ENCODE peak calls at places on chromosomes 16 and 17, in four cellular contexts. J is GM23248, K is heart right ventricle, O is neural progenitor cell. C is an unnamed sample. For H3K9me3, the result is how much of the 10 kb centered on the place peaks cover.

GRCh38 chr16:12798846-12799245 is 4.8 kb downstream of the CPPED1 start:
- DNase-seq in O (no peak), J (no peak), K (no peak), C (no peak)

GRCh38 chr16:27762441-27762840 is 212.5 kb downstream of the KATNIP start:
- DNase-seq in K (no peak), J (peak), O (no peak), C (no peak)

GRCh38 chr17:352421-353212 is at the start of gene RPH3AL:
- DNase-seq in O (peak), J (peak), K (peak), C (no peak)

GRCh38 chr16:1990336-1991134 is 765 bp downstream of the SYNGR3 start:
- DNase-seq in K (peak), J (no peak), O (peak), C (no peak)

GRCh38 chr17:66485272-66485947 is 183.0 kb downstream of the PRKCA start:
- DNase-seq in K (no peak), J (no peak), O (no peak), C (no peak)

GRCh38 chr16:8044796-8045195 is 545.5 kb downstream of the TMEM114 start:
- DNase-seq in J (no peak), K (no peak), O (no peak), C (no peak)

GRCh38 chr17:57868007-57868774 is 18.3 kb upstream of the MRPS23 start:
- DNase-seq in K (peak), O (peak), J (peak), C (peak)

GRCh38 chr16:16021988-16022682 is 72.7 kb downstream of the ABCC1 start:
- DNase-seq in J (peak), O (peak), K (peak), C (no peak)

GRCh38 chr17:81445642-81446500 is 50.6 kb downstream of the BAHCC1 start:
- DNase-seq in O (no peak), K (no peak), J (no peak), C (no peak)

GRCh38 chr17:17714261-17714866 is 33.1 kb downstream of the RAI1 start:
- DNase-seq in O (no peak), J (no peak), K (no peak), C (no peak)

GRCh38 chr16:85445779-85446222 is 167.3 kb upstream of the GSE1 start:
- DNase-seq in J (no peak), K (no peak), O (no peak), C (no peak)

GRCh38 chr16:50509521-50510341 is 38.5 kb upstream of the NKD1 start:
- DNase-seq in O (peak), K (no peak), J (peak), C (no peak)

GRCh38 chr17:21542991-21543390 is 149.3 kb upstream of the KCNJ18 start:
- DNase-seq in O (no peak), K (no peak), J (no peak), C (no peak)

GRCh38 chr16:48574148-48574547 is 35.8 kb downstream of the N4BP1 start:
- DNase-seq in J (no peak), O (no peak), K (no peak), C (no peak)

GRCh38 chr16:424033-424622 is 1.3 kb upstream of the RAB11FIP3 start:
- DNase-seq in O (peak), K (no peak), J (peak), C (no peak)
- H3K4me3 ChIP-seq in O (peak), K (peak), J (peak), C (peak)

GRCh38 chr16:71225145-71225544 is 5.4 kb downstream of the HYDIN start:
- DNase-seq in K (no peak), J (no peak), O (no peak), C (no peak)

GRCh38 chr16:71226229-71227141 is 4.0 kb downstream of the HYDIN start:
- DNase-seq in O (no peak), J (no peak), K (no peak), C (no peak)

GRCh38 chr16:71230122-71230845 is at the start of gene HYDIN:
- DNase-seq in J (peak), K (peak), O (peak), C (no peak)

GRCh38 chr16:71229344-71229743 is 1.2 kb downstream of the HYDIN start:
- DNase-seq in O (no peak), K (no peak), J (no peak), C (no peak)
- H3K9me3 ChIP-seq in O (under half), K (under half), J (under half), C (under half)

DNA sequence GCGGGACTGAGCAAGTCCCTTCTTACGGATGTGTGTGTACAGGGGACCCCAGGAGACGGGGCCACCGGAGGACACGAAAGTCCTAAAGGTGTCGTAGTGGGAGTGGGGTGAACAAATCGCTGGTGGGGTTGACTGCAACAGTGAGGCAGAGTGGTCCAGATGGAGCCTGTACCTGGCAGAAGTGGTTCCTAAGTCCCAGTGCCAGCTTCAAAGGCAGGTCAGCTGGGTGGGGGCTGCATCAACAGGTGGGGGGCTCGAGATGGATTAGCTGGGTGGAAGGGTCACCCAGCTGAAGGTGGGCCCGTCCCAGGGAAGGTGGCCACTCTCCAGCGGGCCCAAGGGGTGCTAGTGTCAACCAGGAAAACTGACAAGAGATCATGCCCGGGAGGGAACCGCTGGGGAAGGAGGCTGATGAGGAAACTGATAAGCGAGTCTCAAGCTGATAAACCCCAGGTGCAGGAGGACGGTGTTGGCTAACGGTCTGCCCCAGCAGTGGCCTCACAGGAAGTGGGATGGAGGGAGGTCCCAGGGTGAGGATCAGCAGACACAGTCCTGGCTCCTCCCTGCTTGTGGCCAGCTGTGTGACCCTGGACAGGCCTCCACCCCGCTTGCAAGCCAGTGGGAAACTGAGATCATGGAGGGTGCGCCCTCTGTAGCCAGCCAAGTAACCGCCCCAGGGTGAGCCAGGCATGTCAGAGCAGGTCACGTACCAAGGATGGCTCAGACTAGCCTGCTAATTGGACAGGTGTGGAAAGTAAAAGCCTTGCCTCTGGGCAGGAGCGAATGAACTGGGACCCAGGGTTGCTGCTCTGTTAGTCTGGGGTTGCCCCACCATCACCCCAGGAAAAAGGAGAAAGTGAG is 1.0 kb downstream of the ORAI3 start:
- DNase-seq in O (peak), J (peak), K (peak), C (no peak)
- H3K27ac ChIP-seq in O (no peak), J (peak), K (peak), C (peak)

DNA sequence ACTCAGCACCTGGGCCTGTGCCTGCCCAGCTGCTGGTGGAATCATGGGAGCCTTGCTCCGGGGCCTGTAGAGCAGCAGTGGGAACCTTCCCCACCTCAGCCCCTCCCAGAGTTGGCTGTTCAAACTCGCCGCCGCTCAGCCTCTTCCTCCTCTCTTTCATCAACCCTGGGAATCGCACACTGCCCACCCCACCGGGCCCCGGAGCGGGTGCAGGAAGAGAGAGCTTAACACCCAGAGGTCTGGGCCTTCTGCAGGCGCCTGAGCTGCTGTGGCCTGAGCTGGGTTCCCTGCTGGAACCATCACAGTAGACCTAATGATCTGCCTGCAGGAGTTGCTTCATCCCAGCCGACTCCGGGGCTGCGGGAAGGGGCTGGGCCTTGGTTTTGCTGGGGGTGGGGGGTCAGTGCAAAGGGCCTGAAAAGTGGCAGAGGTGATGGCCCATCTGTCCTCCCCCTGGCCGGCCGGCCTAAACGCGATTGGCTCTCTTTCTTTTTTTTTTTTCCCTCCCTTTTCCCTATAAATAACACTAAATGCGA is 313.9 kb downstream of the SEC14L1 start:
- DNase-seq in K (peak), J (no peak), O (no peak), C (no peak)
- H3K4me3 ChIP-seq in K (peak), J (no peak), O (no peak), C (peak)

GRCh38 chr16:3465911-3466584 is 22.6 kb downstream of the NAA60 start:
- DNase-seq in O (no peak), K (no peak), J (no peak), C (no peak)

GRCh38 chr16:3468501-3468900 is 25.0 kb downstream of the NAA60 start:
- DNase-seq in J (no peak), O (no peak), K (no peak), C (no peak)

GRCh38 chr16:3469736-3470135 is 25.6 kb downstream of the C16orf90 start:
- DNase-seq in K (no peak), J (no peak), O (no peak), C (no peak)

GRCh38 chr16:3467182-3467581 is 23.7 kb downstream of the NAA60 start:
- DNase-seq in O (no peak), J (no peak), K (no peak), C (no peak)

GRCh38 chr16:3467920-3468319 is 24.4 kb downstream of the NAA60 start:
- DNase-seq in O (no peak), K (no peak), J (peak), C (no peak)
- H3K9me3 ChIP-seq in O (under half), K (under half), J (under half), C (under half)

GRCh38 chr17:74231846-74232713 is 18.7 kb downstream of the TTYH2 start:
- DNase-seq in O (peak), K (no peak), J (no peak), C (no peak)
- H3K27ac ChIP-seq in O (no peak), K (no peak), J (no peak), C (no peak)

DNA sequence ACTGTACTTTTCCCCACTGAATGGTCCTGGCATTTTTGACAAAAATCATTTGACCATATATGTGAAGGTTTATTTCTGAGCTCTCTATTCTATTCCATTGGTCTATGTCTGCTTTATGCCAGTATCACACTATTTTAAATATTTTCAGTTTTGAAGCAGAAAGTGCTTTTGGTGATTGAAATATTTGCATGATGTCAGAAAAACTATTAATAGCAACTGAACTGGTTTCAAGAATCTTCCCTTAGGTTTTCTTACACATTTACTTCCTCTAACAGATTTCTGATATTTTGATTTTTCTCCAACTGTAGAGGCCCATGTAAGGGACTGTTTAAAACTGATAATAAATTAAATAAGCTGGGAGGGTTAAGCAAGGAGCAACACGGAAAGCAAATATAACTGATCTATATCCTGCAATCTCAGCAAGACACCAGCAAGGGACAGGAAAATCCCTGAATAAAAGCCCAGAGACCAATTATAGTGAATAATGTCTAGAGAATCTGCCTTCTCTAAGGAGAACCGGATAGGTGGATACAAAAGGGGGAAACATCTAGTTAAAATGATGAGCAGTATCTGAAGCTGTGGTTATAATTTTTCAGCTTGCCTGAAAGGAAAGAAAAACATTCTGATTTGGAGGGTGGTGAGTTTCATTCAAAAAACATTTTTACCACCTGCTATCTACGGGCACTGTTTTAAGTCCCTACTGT is 80.9 kb upstream of the STAC2 start:
- DNase-seq in K (no peak), O (no peak), J (peak), C (no peak)
- H3K4me3 ChIP-seq in K (no peak), O (no peak), J (peak), C (no peak)

GRCh38 chr16:13999895-14000425 is 71.2 kb upstream of the MRTFB start:
- DNase-seq in O (no peak), J (no peak), K (peak), C (no peak)
- H3K9me3 ChIP-seq in O (under half), J (under half), K (under half), C (under half)

DNA sequence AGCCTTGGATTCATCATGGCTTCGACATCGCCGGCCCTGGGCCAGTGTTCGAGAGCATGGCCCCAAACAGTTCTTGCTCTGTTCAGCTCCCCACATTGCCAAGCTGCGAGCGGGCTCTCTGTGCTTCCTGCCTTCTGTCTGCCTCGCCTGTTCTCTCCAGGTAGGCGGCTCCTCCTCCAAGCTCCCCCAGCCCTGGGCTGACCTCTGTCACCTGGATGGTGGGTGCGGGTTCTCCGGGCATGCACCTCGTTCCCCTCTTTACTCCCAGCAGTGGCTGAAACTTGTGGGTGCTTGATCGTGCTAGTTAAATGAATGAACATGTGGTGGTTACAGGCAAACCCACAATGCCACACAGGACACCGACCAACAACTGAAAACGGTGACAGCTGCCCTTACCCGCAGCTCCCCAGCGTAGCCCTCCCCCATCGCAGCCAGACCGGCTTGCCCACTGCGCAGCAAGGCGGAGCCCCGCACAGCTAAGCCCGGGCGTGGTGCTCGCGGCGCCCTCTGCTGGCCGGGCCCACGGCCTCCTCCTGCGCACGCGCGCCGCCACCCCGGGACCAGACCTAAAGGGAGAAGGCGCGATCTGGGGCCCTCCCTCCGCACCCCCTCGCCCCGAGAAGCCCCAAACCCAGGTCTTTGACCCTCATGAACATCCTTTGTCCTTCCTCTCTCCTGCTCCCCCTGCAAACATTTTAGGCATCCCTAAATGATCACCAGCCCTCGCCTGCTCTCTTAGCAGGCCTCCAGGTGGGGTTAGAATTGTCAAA is 22.9 kb upstream of the EIF1 start:
- DNase-seq in J (peak), K (peak), O (peak), C (peak)
- H3K27ac ChIP-seq in J (peak), K (peak), O (no peak), C (peak)

GRCh38 chr17:3704931-3705717 is 9.2 kb upstream of the P2RX5 start:
- DNase-seq in O (no peak), K (no peak), J (no peak), C (no peak)

GRCh38 chr17:3715296-3715695 is 8.4 kb upstream of the HASPIN start:
- DNase-seq in K (no peak), J (no peak), O (no peak), C (no peak)

GRCh38 chr17:3712811-3713463 is 10.8 kb upstream of the HASPIN start:
- DNase-seq in O (no peak), K (no peak), J (no peak), C (no peak)

DNA sequence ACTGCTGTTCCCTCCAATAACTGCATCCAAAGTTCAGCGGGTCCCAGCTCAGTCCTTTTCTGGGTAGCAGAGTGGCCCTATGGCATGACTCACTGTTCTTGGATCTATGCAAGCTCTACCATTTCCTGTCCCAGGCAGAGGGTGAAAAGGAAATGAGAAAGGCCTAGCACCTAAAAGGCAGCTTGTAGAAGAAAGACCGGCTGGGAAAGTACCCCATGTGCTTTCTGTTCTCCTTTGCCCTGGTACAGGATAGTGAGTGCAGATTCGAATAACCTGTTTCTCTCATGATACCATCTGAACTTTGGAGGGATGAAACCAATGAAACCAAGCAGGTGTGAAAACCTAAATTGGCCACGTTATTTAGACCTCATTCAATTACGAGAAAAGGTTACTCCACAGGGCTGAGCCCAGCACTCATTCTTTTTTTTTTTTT is 12.7 kb upstream of the HASPIN start:
- DNase-seq in O (no peak), K (no peak), J (peak), C (peak)
- H3K4me3 ChIP-seq in O (no peak), K (no peak), J (no peak), C (no peak)